ENCODE peak calls at places on chromosomes 13 and 19, in ten cellular contexts. N is thoracic aorta, E is WERI-Rb-1, O is psoas muscle, C is neural progenitor cell, Q is Peyer's patch, L is heart right ventricle, F is fibroblast of the aortic adventitia, H is esophagus squamous epithelium, V is fibroblast of pulmonary artery. S is an unnamed sample.

GRCh38 chr19:46725036-46725820 is 8.3 kb upstream of the PRKD2 start:
- DNase-seq in N (no peak), E (no peak), O (no peak), C (no peak), Q (no peak), L (no peak), F (no peak), H (no peak), V (no peak), S (peak)

GRCh38 chr19:12448808-12449207 is 8.0 kb upstream of the ZNF443 start:
- DNase-seq in N (no peak), E (no peak), O (no peak), C (no peak), Q (no peak), L (no peak), F (no peak), H (no peak), V (no peak), S (no peak)

GRCh38 chr19:46610851-46611770 is 10.0 kb downstream of the CALM3 start:
- DNase-seq in N (no peak), E (peak), O (no peak), C (no peak), Q (no peak), L (no peak), F (peak), H (no peak), V (no peak), S (peak)

GRCh38 chr13:80881495-80882482 is 540.9 kb upstream of the SPRY2 start:
- DNase-seq in N (no peak), E (no peak), O (no peak), C (no peak), Q (no peak), L (no peak), F (peak), H (no peak), V (peak), S (no peak)

GRCh38 chr13:60492187-60492586 is 95.2 kb downstream of the TDRD3 start:
- DNase-seq in N (no peak), E (no peak), O (no peak), C (no peak), Q (no peak), L (no peak), F (no peak), H (no peak), V (no peak), S (no peak)

GRCh38 chr13:47004552-47004951 is 107.7 kb upstream of the HTR2A start:
- DNase-seq in N (no peak), E (no peak), O (no peak), C (no peak), Q (no peak), L (no peak), F (no peak), H (no peak), V (no peak), S (no peak)

GRCh38 chr13:31913459-31913858 is 118.1 kb upstream of the FRY start:
- DNase-seq in N (no peak), E (no peak), O (no peak), C (no peak), Q (no peak), L (no peak), F (no peak), H (no peak), V (no peak), S (no peak)

GRCh38 chr19:19463348-19464117 is 51.8 kb downstream of the TSSK6 start:
- DNase-seq in N (no peak), E (no peak), O (peak), C (no peak), Q (no peak), L (no peak), F (peak), H (no peak), V (peak), S (peak)

GRCh38 chr13:27578121-27579030 is 42.0 kb downstream of the LNX2 start:
- DNase-seq in N (no peak), E (no peak), O (no peak), C (no peak), Q (no peak), L (no peak), F (no peak), H (no peak), V (peak), S (no peak)

GRCh38 chr13:30051531-30052060 is 201.2 kb upstream of the UBL3 start:
- DNase-seq in N (no peak), E (no peak), O (no peak), C (no peak), Q (no peak), L (no peak), F (no peak), H (no peak), V (no peak), S (no peak)

GRCh38 chr13:45361596-45362206 is 20.7 kb upstream of the TPT1 start:
- DNase-seq in N (no peak), E (no peak), O (no peak), C (no peak), Q (no peak), L (no peak), F (peak), H (no peak), V (peak), S (no peak)

GRCh38 chr19:44643605-44644390 is at the start of gene PVR:
- DNase-seq in N (peak), E (peak), O (peak), C (peak), Q (peak), L (peak), F (peak), H (no peak), V (peak), S (peak)

GRCh38 chr13:97364031-97364430 is 69.9 kb upstream of the RAP2A start:
- DNase-seq in N (no peak), E (no peak), O (no peak), C (no peak), Q (no peak), L (no peak), F (peak), H (no peak), V (no peak), S (no peak)

GRCh38 chr19:5805465-5806132 is 732 bp downstream of the NRTN start:
- DNase-seq in N (no peak), E (peak), O (no peak), C (peak), Q (peak), L (peak), F (peak), H (no peak), V (peak), S (peak)

GRCh38 chr19:18768046-18768771 is 22.9 kb downstream of the COMP start:
- DNase-seq in N (no peak), E (no peak), O (no peak), C (no peak), Q (no peak), L (no peak), F (no peak), H (no peak), V (no peak), S (peak)

DNA sequence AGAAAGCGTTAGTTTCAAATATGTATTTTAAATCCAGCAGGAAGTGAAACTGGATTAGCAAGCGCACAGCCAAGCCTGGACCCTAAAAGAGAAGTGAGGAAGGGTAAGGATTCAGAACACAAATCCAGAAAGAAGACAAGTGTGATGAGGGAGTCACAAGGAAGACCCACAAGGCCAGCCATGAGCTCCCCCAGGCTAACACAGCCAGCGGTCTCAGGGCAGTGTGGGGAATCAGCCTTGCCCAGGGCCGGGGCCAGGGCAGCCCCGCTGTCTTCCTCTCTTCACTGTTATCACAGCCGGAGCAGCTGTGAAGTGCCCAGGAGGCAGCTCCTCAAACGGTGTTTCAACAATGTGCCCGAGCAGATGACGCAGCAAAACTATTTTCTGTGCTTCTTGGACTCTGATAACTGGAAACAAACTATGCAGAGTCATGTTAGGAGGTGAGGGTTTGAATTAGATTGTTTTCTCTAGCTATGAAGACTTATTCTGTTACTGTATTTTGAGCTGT is 12.2 kb upstream of the CDC16 start:
- DNase-seq in N (no peak), E (no peak), O (no peak), C (no peak), Q (no peak), L (no peak), F (peak), H (no peak), V (peak), S (no peak)
- H3K4me3 ChIP-seq in N (peak), E (no peak), O (no peak), C (no peak), Q (no peak), L (no peak), F (no peak), H (no peak), V (no peak), S (no peak)

DNA sequence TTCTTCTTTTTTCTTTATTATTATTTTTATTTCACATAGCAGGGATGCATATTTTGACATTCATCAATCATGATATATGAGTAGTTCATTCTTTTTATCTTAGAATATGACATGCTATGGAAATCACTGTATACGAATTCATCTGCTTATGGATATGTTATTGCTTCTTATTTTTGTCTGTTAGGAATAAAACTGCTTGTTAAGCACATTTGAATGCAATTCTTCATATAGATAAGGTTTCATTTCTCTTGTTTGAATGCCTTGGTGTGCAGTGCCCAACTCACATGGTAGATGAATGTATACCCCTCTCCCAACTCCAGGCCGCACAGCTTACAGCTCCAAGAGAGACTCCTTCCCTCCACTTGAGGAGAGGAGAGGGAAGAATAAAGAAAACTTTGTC is 11.3 kb downstream of the ZNF776 start:
- DNase-seq in N (no peak), E (no peak), O (no peak), C (no peak), Q (no peak), L (no peak), F (no peak), H (no peak), V (no peak), S (no peak)
- H3K4me3 ChIP-seq in N (no peak), E (no peak), O (no peak), C (no peak), Q (no peak), L (no peak), F (no peak), H (no peak), V (no peak), S (no peak)

GRCh38 chr19:29528350-29528945 is 2.7 kb downstream of the VSTM2B start:
- DNase-seq in N (no peak), E (peak), O (peak), C (peak), Q (peak), L (peak), F (peak), H (no peak), V (peak), S (peak)
- H3K4me3 ChIP-seq in N (peak), E (peak), O (peak), C (peak), Q (peak), L (peak), F (peak), H (peak), V (peak), S (peak)

DNA sequence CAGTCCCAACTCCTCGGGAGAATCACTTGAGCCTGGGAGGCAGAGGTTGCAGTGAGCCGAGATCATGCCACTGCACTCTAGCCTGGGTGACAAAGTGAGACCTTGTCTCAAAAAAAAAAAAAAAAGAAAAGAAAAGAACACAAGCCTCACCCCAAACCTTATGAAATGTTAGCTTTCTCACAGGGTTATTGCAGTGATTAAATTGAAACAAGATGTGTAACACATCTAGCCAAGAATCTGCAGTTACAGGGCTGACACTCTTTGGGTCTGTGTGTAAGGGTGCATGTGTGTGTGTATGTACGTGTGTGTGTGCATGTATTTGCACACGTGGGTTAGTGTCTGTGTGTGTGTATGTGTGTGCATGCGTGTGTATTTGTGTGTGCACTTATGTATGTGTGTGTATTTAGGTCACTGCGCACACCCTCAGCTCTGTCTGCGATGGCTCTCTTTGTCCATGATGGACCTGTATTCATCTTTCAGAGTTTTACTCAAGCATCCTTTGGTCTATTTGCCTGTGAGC is 336.3 kb downstream of the UQCRFS1 start:
- DNase-seq in N (no peak), E (no peak), O (no peak), C (no peak), Q (no peak), L (no peak), F (peak), H (no peak), V (no peak), S (no peak)
- H3K4me3 ChIP-seq in N (no peak), E (no peak), O (no peak), C (no peak), Q (no peak), L (no peak), F (no peak), H (no peak), V (no peak), S (no peak)

GRCh38 chr13:94232161-94232560 is 247.3 kb downstream of the DCT start:
- DNase-seq in N (no peak), E (no peak), O (no peak), C (no peak), Q (no peak), L (no peak), F (no peak), H (no peak), V (no peak), S (no peak)

GRCh38 chr13:94232956-94233355 is 246.5 kb downstream of the DCT start:
- DNase-seq in N (no peak), E (no peak), O (no peak), C (no peak), Q (no peak), L (no peak), F (peak), H (no peak), V (peak), S (no peak)

GRCh38 chr13:94234766-94235165 is 244.7 kb downstream of the DCT start:
- DNase-seq in N (no peak), E (no peak), O (no peak), C (no peak), Q (no peak), L (no peak), F (no peak), H (no peak), V (no peak), S (no peak)

GRCh38 chr13:94233401-94233800 is 246.1 kb downstream of the DCT start:
- DNase-seq in N (no peak), E (no peak), O (peak), C (no peak), Q (no peak), L (peak), F (peak), H (no peak), V (peak), S (no peak)

GRCh38 chr13:94233831-94234230 is 245.7 kb downstream of the DCT start:
- DNase-seq in N (no peak), E (no peak), O (no peak), C (no peak), Q (no peak), L (no peak), F (no peak), H (no peak), V (no peak), S (no peak)
- H3K4me3 ChIP-seq in N (no peak), E (no peak), O (no peak), C (no peak), Q (no peak), L (no peak), F (no peak), H (no peak), V (no peak), S (no peak)